ENCODE peak calls at places on chromosome 1, in six cellular contexts. D is Ammon's horn, K is AG09309, A is bronchial epithelial cell, H is head of caudate nucleus, C is CD14-positive monocyte. W is an unnamed sample.
A peak's percentile ranks its signal among the peaks of the same experiment; 100 is the strongest.

GRCh38 chr1:90340604-90341003 is 345.7 kb downstream of the ZNF326 start:
- DNase-seq in H (no peak), A (no peak), D (no peak), K (no peak), C (no peak), W (no peak)

GRCh38 chr1:244896550-244896949 is 32.2 kb upstream of the HNRNPU start:
- DNase-seq in C (no peak), H (no peak), K (peak; percentile 44), A (peak; percentile 52), D (no peak), W (peak; percentile 36)

GRCh38 chr1:202192770-202193613 is 607 bp upstream of the LGR6 start:
- DNase-seq in H (peak; percentile 70), A (peak; percentile 22), D (peak; percentile 57), C (no peak), K (no peak), W (no peak)

GRCh38 chr1:46487818-46488218 is 1.8 kb upstream of the DMBX1 start:
- DNase-seq in H (no peak), K (no peak), C (no peak), A (no peak), D (no peak), W (no peak)

GRCh38 chr1:177132141-177132540 is 32.4 kb downstream of the ASTN1 start:
- DNase-seq in K (no peak), D (no peak), H (no peak), C (no peak), A (no peak), W (no peak)

GRCh38 chr1:184223216-184223615 is 163.6 kb upstream of the C1orf21 start:
- DNase-seq in K (no peak), D (peak; percentile 28), C (no peak), A (peak; percentile 12), H (no peak), W (no peak)

GRCh38 chr1:160705176-160705745 is 6.4 kb downstream of the CD48 start:
- DNase-seq in D (no peak), A (no peak), K (no peak), H (no peak), C (no peak), W (no peak)

GRCh38 chr1:24535021-24535424 is 20.9 kb upstream of the NCMAP start:
- DNase-seq in H (no peak), D (no peak), K (no peak), C (no peak), A (no peak), W (no peak)